ENCODE peak calls at places on chromosomes 11 and 22, in eight cellular contexts. P is substantia nigra; L is stimulated activated CD4-positive, alpha-beta T cell treated with anti-CD3 and anti-CD28 coated beads, Interleukin-15, amount 100 ng/mL, for 24 hours; E is HS-5; D is heart right ventricle; R is activated T-cell treated with anti-CD3 and anti-CD28 coated beads, Interleukin-2, amount 50 U/mL, for 72 hours; I is cardiac muscle cell; S is left ventricle myocardium inferior. G is an unnamed sample.

GRCh38 chr11:78094250-78094649 is 14.6 kb upstream of the NDUFC2 start:
- DNase-seq in R (peak; percentile 51), I (no peak), L (no peak), P (no peak), S (no peak), E (no peak), D (no peak), G (no peak)

GRCh38 chr11:83706581-83706980 is 420.4 kb upstream of the CCDC90B start:
- DNase-seq in D (no peak), E (no peak), L (no peak), R (no peak), I (no peak), P (no peak), S (no peak), G (no peak)

GRCh38 chr22:41271787-41272186 is 14.2 kb downstream of the RANGAP1 start:
- DNase-seq in D (no peak), S (no peak), E (no peak), I (no peak), R (no peak), P (no peak), L (no peak), G (no peak)

GRCh38 chr22:41826430-41827383 is 6.2 kb upstream of the SREBF2 start:
- DNase-seq in P (no peak), R (no peak), L (no peak), I (no peak), E (no peak), D (no peak), S (no peak), G (no peak)

GRCh38 chr22:35900483-35901168 is 128.0 kb downstream of the RBFOX2 start:
- DNase-seq in I (peak; percentile 27), S (no peak), E (no peak), P (no peak), D (no peak), R (peak; percentile 8), L (peak; percentile 22), G (peak; percentile 41)

GRCh38 chr11:13073119-13073981 is 64.2 kb downstream of the RASSF10 start:
- DNase-seq in R (peak; percentile 2), E (peak; percentile 22), L (peak; percentile 2), D (no peak), I (peak; percentile 10), S (no peak), P (no peak), G (no peak)

GRCh38 chr11:61075891-61076290 is 26.4 kb upstream of the CD5 start:
- DNase-seq in P (peak; percentile 7), S (no peak), R (no peak), E (no peak), I (peak; percentile 77), L (no peak), D (no peak), G (no peak)

GRCh38 chr11:15969281-15969680 is 387.1 kb downstream of the SOX6 start:
- DNase-seq in S (peak; percentile 50), I (peak; percentile 92), R (no peak), E (peak; percentile 60), L (no peak), D (peak; percentile 81), P (peak; percentile 20), G (peak; percentile 67)

GRCh38 chr22:18101536-18101935 is 9.1 kb upstream of the TUBA8 start:
- DNase-seq in R (no peak), E (no peak), S (no peak), I (no peak), P (no peak), L (no peak), D (no peak), G (no peak)

GRCh38 chr11:2643746-2644145 is 56.0 kb downstream of the KCNQ1OT1 start:
- DNase-seq in I (no peak), P (no peak), D (no peak), R (no peak), E (no peak), S (no peak), L (no peak), G (no peak)

GRCh38 chr22:46368871-46369715 is 33.6 kb downstream of the TRMU start:
- DNase-seq in D (no peak), S (no peak), I (no peak), P (no peak), R (no peak), L (no peak), E (no peak), G (no peak)

GRCh38 chr11:74418509-74418895 is 20.3 kb upstream of the PGM2L1 start:
- DNase-seq in I (peak; percentile 56), P (no peak), R (no peak), L (no peak), D (no peak), E (peak; percentile 60), S (no peak), G (peak; percentile 41)

GRCh38 chr22:19805821-19806212 is 45.2 kb downstream of the TBX1 start:
- DNase-seq in D (no peak), L (no peak), I (no peak), E (no peak), S (peak; percentile 9), P (no peak), R (no peak), G (no peak)

GRCh38 chr11:2533642-2534115 is 88.9 kb downstream of the KCNQ1 start:
- DNase-seq in L (peak; percentile 41), P (no peak), I (peak; percentile 96), S (peak; percentile 78), E (peak; percentile 74), D (peak; percentile 80), R (peak; percentile 39), G (peak; percentile 85)